ENCODE peak calls at places on chromosomes 13 and 19, in seven cellular contexts. One of them, this sample, is unnamed.

GRCh38 chr19:46746281-46746965 is at the start of gene STRN4:
- DNase-seq in heart right ventricle: peak; percentile 63
- DNase-seq in osteoblast: peak; percentile 99
- DNase-seq in psoas muscle: peak; percentile 68
- DNase-seq in right atrium auricular region: no peak
- DNase-seq in H1: peak; percentile 67
- DNase-seq in esophagus squamous epithelium: no peak
- DNase-seq in this sample: peak; percentile 62

GRCh38 chr13:112957295-112957677 is 11.7 kb upstream of the MCF2L start:
- DNase-seq in H1: no peak
- DNase-seq in heart right ventricle: no peak
- DNase-seq in osteoblast: no peak
- DNase-seq in esophagus squamous epithelium: no peak
- DNase-seq in psoas muscle: no peak
- DNase-seq in right atrium auricular region: no peak
- DNase-seq in this sample: no peak

GRCh38 chr13:59452189-59452588 is 711.5 kb downstream of the DIAPH3 start:
- DNase-seq in H1: no peak
- DNase-seq in heart right ventricle: no peak
- DNase-seq in esophagus squamous epithelium: no peak
- DNase-seq in psoas muscle: no peak
- DNase-seq in right atrium auricular region: no peak
- DNase-seq in osteoblast: no peak
- DNase-seq in this sample: no peak

GRCh38 chr13:35780613-35781012 is 304.1 kb upstream of the MAB21L1 start:
- DNase-seq in psoas muscle: no peak
- DNase-seq in esophagus squamous epithelium: no peak
- DNase-seq in heart right ventricle: no peak
- DNase-seq in H1: no peak
- DNase-seq in osteoblast: no peak
- DNase-seq in right atrium auricular region: no peak
- DNase-seq in this sample: no peak

GRCh38 chr19:40580619-40581018 is 3.9 kb downstream of the SHKBP1 start:
- DNase-seq in heart right ventricle: no peak
- DNase-seq in H1: no peak
- DNase-seq in esophagus squamous epithelium: no peak
- DNase-seq in osteoblast: peak; percentile 49
- DNase-seq in psoas muscle: no peak
- DNase-seq in right atrium auricular region: no peak
- DNase-seq in this sample: no peak

GRCh38 chr13:41018583-41018909 is 570 bp downstream of the ELF1 start:
- DNase-seq in H1: no peak
- DNase-seq in psoas muscle: no peak
- DNase-seq in esophagus squamous epithelium: no peak
- DNase-seq in heart right ventricle: no peak
- DNase-seq in osteoblast: no peak
- DNase-seq in right atrium auricular region: no peak
- DNase-seq in this sample: no peak

GRCh38 chr19:13302521-13303270 is 152.5 kb downstream of the IER2 start:
- DNase-seq in osteoblast: peak; percentile 85
- DNase-seq in heart right ventricle: no peak
- DNase-seq in right atrium auricular region: no peak
- DNase-seq in psoas muscle: no peak
- DNase-seq in H1: no peak
- DNase-seq in esophagus squamous epithelium: no peak
- DNase-seq in this sample: no peak

GRCh38 chr13:43652751-43653150 is 134.0 kb downstream of the ENOX1 start:
- DNase-seq in osteoblast: no peak
- DNase-seq in esophagus squamous epithelium: no peak
- DNase-seq in H1: no peak
- DNase-seq in right atrium auricular region: no peak
- DNase-seq in heart right ventricle: no peak
- DNase-seq in psoas muscle: no peak
- DNase-seq in this sample: no peak

GRCh38 chr13:26300140-26300539 is 46.2 kb downstream of the CDK8 start:
- DNase-seq in esophagus squamous epithelium: no peak
- DNase-seq in right atrium auricular region: no peak
- DNase-seq in H1: no peak
- DNase-seq in heart right ventricle: no peak
- DNase-seq in osteoblast: peak; percentile 38
- DNase-seq in psoas muscle: no peak
- DNase-seq in this sample: no peak

GRCh38 chr19:55672418-55672817 is 2.6 kb upstream of the EPN1 start:
- DNase-seq in esophagus squamous epithelium: no peak
- DNase-seq in psoas muscle: no peak
- DNase-seq in H1: no peak
- DNase-seq in osteoblast: peak; percentile 95
- DNase-seq in heart right ventricle: no peak
- DNase-seq in right atrium auricular region: no peak
- DNase-seq in this sample: no peak
- H3K4me1 ChIP-seq in esophagus squamous epithelium: peaks cover 67% of the 10 kb centered on the region
- H3K4me1 ChIP-seq in psoas muscle: peaks cover 22% of the 10 kb centered on the region
- H3K4me1 ChIP-seq in H1: no peaks in the 10 kb centered on the region
- H3K4me1 ChIP-seq in osteoblast: peaks cover 31% of the 10 kb centered on the region
- H3K4me1 ChIP-seq in heart right ventricle: peaks cover 9% of the 10 kb centered on the region
- H3K4me1 ChIP-seq in right atrium auricular region: no peaks in the 10 kb centered on the region
- H3K4me1 ChIP-seq in this sample: peaks cover 37% of the 10 kb centered on the region

DNA sequence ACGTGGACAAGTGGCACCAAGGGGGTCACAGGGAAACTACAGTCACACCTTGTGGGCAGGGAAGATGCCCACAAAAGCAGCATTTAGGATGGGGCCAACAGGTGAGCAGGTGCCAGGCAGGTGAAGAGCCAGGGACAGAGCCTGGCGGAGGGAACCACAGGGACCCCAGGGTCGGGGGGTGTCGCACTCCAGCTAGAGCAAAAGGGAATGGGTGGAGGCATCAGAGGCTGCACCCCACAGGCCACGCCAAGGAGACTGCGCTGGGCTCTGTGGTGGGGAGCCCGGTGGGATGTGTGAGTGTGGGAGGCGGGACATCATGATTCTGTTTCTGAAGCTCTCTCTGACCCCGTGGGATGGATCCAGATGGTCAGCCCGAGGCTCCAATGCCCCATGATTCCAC is 66.7 kb downstream of the EPS15L1 start:
- DNase-seq in esophagus squamous epithelium: no peak
- DNase-seq in heart right ventricle: no peak
- DNase-seq in right atrium auricular region: no peak
- DNase-seq in osteoblast: peak; percentile 41
- DNase-seq in psoas muscle: no peak
- DNase-seq in H1: no peak
- DNase-seq in this sample: no peak
- TF ChIP-seq CTCF in esophagus squamous epithelium: no peak
- TF ChIP-seq CTCF in heart right ventricle: no peak
- TF ChIP-seq CTCF in right atrium auricular region: no peak
- TF ChIP-seq CTCF in osteoblast: no peak
- TF ChIP-seq CTCF in psoas muscle: no peak
- TF ChIP-seq CTCF in H1: no peak
- TF ChIP-seq CTCF in this sample: no peak

GRCh38 chr13:39419068-39419467 is 183.9 kb downstream of the LHFPL6 start:
- DNase-seq in right atrium auricular region: no peak
- DNase-seq in osteoblast: no peak
- DNase-seq in heart right ventricle: no peak
- DNase-seq in psoas muscle: no peak
- DNase-seq in H1: no peak
- DNase-seq in esophagus squamous epithelium: no peak
- DNase-seq in this sample: no peak

GRCh38 chr13:39415403-39415802 is 187.6 kb downstream of the LHFPL6 start:
- DNase-seq in psoas muscle: peak; percentile 41
- DNase-seq in esophagus squamous epithelium: no peak
- DNase-seq in H1: no peak
- DNase-seq in heart right ventricle: peak; percentile 60
- DNase-seq in osteoblast: peak; percentile 49
- DNase-seq in right atrium auricular region: peak; percentile 64
- DNase-seq in this sample: no peak

GRCh38 chr13:39417643-39418042 is 185.3 kb downstream of the LHFPL6 start:
- DNase-seq in H1: peak; percentile 54
- DNase-seq in heart right ventricle: no peak
- DNase-seq in right atrium auricular region: no peak
- DNase-seq in osteoblast: peak; percentile 66
- DNase-seq in psoas muscle: no peak
- DNase-seq in esophagus squamous epithelium: no peak
- DNase-seq in this sample: no peak

GRCh38 chr13:39418424-39418823 is 184.6 kb downstream of the LHFPL6 start:
- DNase-seq in psoas muscle: no peak
- DNase-seq in heart right ventricle: no peak
- DNase-seq in right atrium auricular region: no peak
- DNase-seq in osteoblast: no peak
- DNase-seq in esophagus squamous epithelium: no peak
- DNase-seq in H1: no peak
- DNase-seq in this sample: no peak

DNA sequence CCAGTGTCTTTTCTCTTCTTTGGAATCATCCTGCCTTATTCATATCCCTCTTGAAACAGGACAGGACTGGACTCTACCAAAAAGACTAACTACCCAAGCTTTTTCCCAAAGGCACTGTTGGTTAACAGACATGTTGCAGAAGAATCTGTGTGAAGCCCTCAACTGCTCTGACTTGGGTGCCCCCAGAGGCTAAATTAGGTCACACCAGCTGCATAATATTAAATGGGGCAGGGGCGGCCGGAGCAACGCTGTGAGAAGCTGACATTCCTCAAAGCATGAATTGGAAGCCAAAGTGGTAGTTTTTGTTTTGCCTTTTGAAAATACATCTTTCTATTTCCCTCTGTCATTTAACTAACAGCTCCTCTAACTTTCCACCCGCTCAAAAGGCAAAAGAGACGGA is 185.9 kb downstream of the LHFPL6 start:
- DNase-seq in H1: no peak
- DNase-seq in heart right ventricle: no peak
- DNase-seq in right atrium auricular region: no peak
- DNase-seq in osteoblast: no peak
- DNase-seq in psoas muscle: no peak
- DNase-seq in esophagus squamous epithelium: no peak
- DNase-seq in this sample: no peak
- H3K27ac ChIP-seq in H1: no peak overlapping the region
- H3K27ac ChIP-seq in heart right ventricle: peak overlapping the region; percentile 46
- H3K27ac ChIP-seq in right atrium auricular region: peak overlapping the region; percentile 61
- H3K27ac ChIP-seq in osteoblast: peak overlapping the region; percentile 54
- H3K27ac ChIP-seq in psoas muscle: no peak overlapping the region
- H3K27ac ChIP-seq in esophagus squamous epithelium: peak overlapping the region; percentile 14
- H3K27ac ChIP-seq in this sample: no peak overlapping the region

DNA sequence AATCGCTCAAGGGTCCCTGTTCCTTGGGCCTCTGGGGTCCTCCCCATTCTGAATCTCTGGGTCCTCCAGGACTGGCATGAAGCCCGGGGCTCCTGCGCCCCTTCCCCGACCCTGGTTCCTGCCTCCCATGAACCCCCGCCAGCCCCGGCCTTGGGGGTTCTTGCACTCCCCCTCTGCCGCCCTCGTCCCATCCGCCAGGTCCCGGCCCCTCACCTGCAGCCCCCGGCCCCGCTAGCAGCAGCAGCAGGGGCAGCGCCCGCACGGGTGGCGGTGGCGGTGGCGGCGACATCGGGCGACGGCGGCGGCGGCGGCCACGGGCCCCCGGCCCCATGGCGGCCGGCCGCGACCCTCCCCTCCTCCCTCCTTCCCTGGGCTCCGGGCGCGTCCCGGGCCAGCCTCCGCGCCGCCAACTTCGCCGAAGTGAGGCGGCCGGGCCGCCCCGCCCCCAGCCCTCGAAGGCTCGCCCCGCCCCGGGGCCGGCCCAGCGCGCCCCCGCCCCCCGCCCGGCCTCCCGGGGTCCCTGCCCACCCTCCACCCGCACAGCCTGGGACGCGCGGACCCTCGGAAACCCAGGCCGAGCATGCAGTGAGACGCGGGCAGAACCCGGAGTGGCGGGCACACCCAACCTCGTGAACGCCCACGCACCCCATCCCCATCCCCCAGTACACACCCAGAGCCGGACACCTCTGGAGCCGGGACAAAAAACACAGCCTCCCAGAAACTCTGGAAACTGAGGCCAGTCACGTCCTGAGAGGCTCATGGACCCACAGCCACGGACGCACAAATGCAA is at the start of gene NOTCH3:
- DNase-seq in heart right ventricle: peak; percentile 47
- DNase-seq in esophagus squamous epithelium: no peak
- DNase-seq in right atrium auricular region: no peak
- DNase-seq in psoas muscle: no peak
- DNase-seq in H1: peak; percentile 77
- DNase-seq in osteoblast: peak; percentile 98
- DNase-seq in this sample: no peak
- H3K4me1 ChIP-seq in heart right ventricle: no peaks in the 10 kb centered on the region
- H3K4me1 ChIP-seq in esophagus squamous epithelium: peaks cover 57% of the 10 kb centered on the region
- H3K4me1 ChIP-seq in right atrium auricular region: no peaks in the 10 kb centered on the region
- H3K4me1 ChIP-seq in psoas muscle: peaks cover 7% of the 10 kb centered on the region
- H3K4me1 ChIP-seq in H1: peaks cover 5% of the 10 kb centered on the region
- H3K4me1 ChIP-seq in osteoblast: peaks cover 10% of the 10 kb centered on the region
- H3K4me1 ChIP-seq in this sample: peaks cover 7% of the 10 kb centered on the region

GRCh38 chr19:38417544-38418506 is 8.2 kb downstream of the RASGRP4 start:
- DNase-seq in right atrium auricular region: peak; percentile 71
- DNase-seq in heart right ventricle: peak; percentile 67
- DNase-seq in H1: peak; percentile 95
- DNase-seq in esophagus squamous epithelium: no peak
- DNase-seq in psoas muscle: peak; percentile 59
- DNase-seq in osteoblast: peak; percentile 58
- DNase-seq in this sample: peak; percentile 39
- TF ChIP-seq CTCF in right atrium auricular region: no peak
- TF ChIP-seq CTCF in heart right ventricle: no peak
- TF ChIP-seq CTCF in H1: no peak
- TF ChIP-seq CTCF in esophagus squamous epithelium: peak; percentile 11
- TF ChIP-seq CTCF in psoas muscle: no peak
- TF ChIP-seq CTCF in osteoblast: no peak
- TF ChIP-seq CTCF in this sample: no peak

GRCh38 chr19:3270908-3271307 is 46.4 kb downstream of the CELF5 start:
- DNase-seq in right atrium auricular region: no peak
- DNase-seq in H1: no peak
- DNase-seq in osteoblast: peak; percentile 91
- DNase-seq in esophagus squamous epithelium: no peak
- DNase-seq in heart right ventricle: no peak
- DNase-seq in psoas muscle: no peak
- DNase-seq in this sample: no peak
- H3K27ac ChIP-seq in right atrium auricular region: no peak overlapping the region
- H3K27ac ChIP-seq in H1: no peak overlapping the region
- H3K27ac ChIP-seq in osteoblast: no peak overlapping the region
- H3K27ac ChIP-seq in esophagus squamous epithelium: no peak overlapping the region
- H3K27ac ChIP-seq in heart right ventricle: no peak overlapping the region
- H3K27ac ChIP-seq in psoas muscle: no peak overlapping the region
- H3K27ac ChIP-seq in this sample: no peak overlapping the region

GRCh38 chr13:24226762-24227161 is 66.2 kb downstream of the SPATA13 start:
- DNase-seq in esophagus squamous epithelium: no peak
- DNase-seq in H1: no peak
- DNase-seq in osteoblast: no peak
- DNase-seq in heart right ventricle: no peak
- DNase-seq in psoas muscle: no peak
- DNase-seq in right atrium auricular region: no peak
- DNase-seq in this sample: no peak
- H3K4me1 ChIP-seq in esophagus squamous epithelium: no peaks in the 10 kb centered on the region
- H3K4me1 ChIP-seq in H1: peaks cover 10% of the 10 kb centered on the region
- H3K4me1 ChIP-seq in osteoblast: no peaks in the 10 kb centered on the region
- H3K4me1 ChIP-seq in heart right ventricle: no peaks in the 10 kb centered on the region
- H3K4me1 ChIP-seq in psoas muscle: no peaks in the 10 kb centered on the region
- H3K4me1 ChIP-seq in right atrium auricular region: no peaks in the 10 kb centered on the region
- H3K4me1 ChIP-seq in this sample: peaks cover 23% of the 10 kb centered on the region

GRCh38 chr13:98484289-98485219 is 92.4 kb downstream of the STK24 start:
- DNase-seq in esophagus squamous epithelium: no peak
- DNase-seq in psoas muscle: peak; percentile 82
- DNase-seq in osteoblast: peak; percentile 96
- DNase-seq in heart right ventricle: peak; percentile 37
- DNase-seq in H1: peak; percentile 73
- DNase-seq in right atrium auricular region: peak; percentile 95
- DNase-seq in this sample: peak; percentile 79
- TF ChIP-seq CTCF in esophagus squamous epithelium: peak; percentile 12
- TF ChIP-seq CTCF in psoas muscle: no peak
- TF ChIP-seq CTCF in osteoblast: no peak
- TF ChIP-seq CTCF in heart right ventricle: no peak
- TF ChIP-seq CTCF in H1: no peak
- TF ChIP-seq CTCF in right atrium auricular region: no peak
- TF ChIP-seq CTCF in this sample: no peak

This sample was measured in CD8-positive, alpha-beta T cell.